ENCODE peak calls at places on chromosomes 2 and 18, in five cellular contexts. B is NCI-H1105 treated with DMSO at 0.1 percent for 48 hours; Y is Calu3; Z is fibroblast of the conjunctiva; P is activated CD4-positive, alpha-beta memory T cell treated with anti-CD3 and anti-CD28 coated beads for 36 hours. M is an unnamed sample.

GRCh38 chr2:126359494-126359893 is 296.5 kb upstream of the GYPC start:
- DNase-seq in P (no peak), Z (no peak), B (peak), Y (no peak), M (no peak)

GRCh38 chr18:389658-390357 is 110.7 kb downstream of the COLEC12 start:
- DNase-seq in P (no peak), Y (no peak), B (no peak), Z (no peak), M (no peak)

GRCh38 chr2:128233790-128234395 is 84.8 kb downstream of the HS6ST1 start:
- DNase-seq in P (no peak), Z (no peak), B (peak), Y (no peak), M (no peak)

GRCh38 chr2:132703396-132703795 is 33.4 kb upstream of the LYPD1 start:
- DNase-seq in Y (no peak), Z (no peak), P (no peak), B (no peak), M (no peak)

GRCh38 chr18:4758980-4759379 is 303.9 kb upstream of the DLGAP1 start:
- DNase-seq in Y (no peak), B (no peak), Z (no peak), P (no peak), M (no peak)

GRCh38 chr2:46857871-46858696 is 57.5 kb downstream of the MCFD2 start:
- DNase-seq in Z (no peak), P (no peak), B (no peak), Y (no peak), M (peak)

GRCh38 chr2:59176737-59177136 is 935.6 kb upstream of the FANCL start:
- DNase-seq in P (no peak), B (no peak), Y (no peak), Z (no peak), M (no peak)

GRCh38 chr2:156083707-156084494 is 248.6 kb downstream of the NR4A2 start:
- DNase-seq in Y (peak), P (no peak), B (no peak), Z (no peak), M (peak)

GRCh38 chr18:51861041-51861440 is 479.0 kb upstream of the DCC start:
- DNase-seq in Y (no peak), Z (no peak), P (no peak), B (no peak), M (no peak)

GRCh38 chr2:149612122-149612521 is 24.5 kb upstream of the MMADHC start:
- DNase-seq in Z (no peak), Y (no peak), P (no peak), B (no peak), M (peak)

GRCh38 chr2:73989972-73990371 is 5.3 kb downstream of the TET3 start:
- DNase-seq in Z (no peak), P (no peak), Y (no peak), B (no peak), M (no peak)

GRCh38 chr2:122011493-122012270 is 256.2 kb downstream of the TSN start:
- DNase-seq in B (no peak), P (no peak), Y (no peak), Z (no peak), M (no peak)

GRCh38 chr18:33924576-33924975 is 300.1 kb downstream of the NOL4 start:
- DNase-seq in Y (no peak), B (peak), P (no peak), Z (no peak), M (no peak)

GRCh38 chr2:26633993-26634392 is 7.2 kb downstream of the CIB4 start:
- DNase-seq in B (no peak), P (no peak), Z (no peak), Y (no peak), M (no peak)

GRCh38 chr2:44713170-44713569 is 228.3 kb upstream of the SIX3 start:
- DNase-seq in Y (no peak), B (no peak), P (peak), Z (no peak), M (no peak)

GRCh38 chr2:200353125-200353524 is 46.6 kb downstream of the SPATS2L start:
- DNase-seq in P (no peak), B (no peak), Y (no peak), Z (peak), M (no peak)

GRCh38 chr2:130352229-130352628 is 3.6 kb upstream of the PTPN18 start:
- DNase-seq in Z (no peak), B (no peak), Y (no peak), P (no peak), M (no peak)

M was measured in retinal pigment epithelial cell.